ENCODE peak calls at places on chromosomes 13 and 19, in eight cellular contexts. K is nucleus accumbens; B is RPMI8226; M is stimulated activated naive B cell treated with anti-CD40 and anti-IgM and Interleukin-4, amounts not matched to agents 10 μg/mL and 1 μg/mL and 100 μg/mL, for 72 hours; H is mesothelial cell of epicardium; D is CD4-positive, alpha-beta T cell; G is chondrocyte; U is memory B cell. X is an unnamed sample.

GRCh38 chr19:4234862-4235201 is 5.5 kb downstream of the EBI3 start:
- DNase-seq in K (no peak), B (no peak), M (no peak), H (no peak), D (no peak), G (no peak), U (no peak), X (no peak)

GRCh38 chr19:2044709-2045500 is 6.1 kb downstream of the MKNK2 start:
- DNase-seq in K (no peak), B (no peak), M (no peak), H (no peak), D (no peak), G (no peak), U (peak), X (peak)

GRCh38 chr13:99546878-99547277 is 45.6 kb downstream of the TM9SF2 start:
- DNase-seq in K (no peak), B (no peak), M (no peak), H (no peak), D (no peak), G (no peak), U (no peak), X (no peak)

GRCh38 chr13:52780092-52780491 is 40.5 kb upstream of the CNMD start:
- DNase-seq in K (no peak), B (peak), M (no peak), H (no peak), D (no peak), G (no peak), U (no peak), X (no peak)

GRCh38 chr13:89279374-89279773 is 1608.2 kb downstream of the SLITRK5 start:
- DNase-seq in K (no peak), B (no peak), M (no peak), H (no peak), D (no peak), G (no peak), U (no peak), X (no peak)

GRCh38 chr19:50250450-50251136 is 47.2 kb downstream of the MYH14 start:
- DNase-seq in K (no peak), B (no peak), M (no peak), H (no peak), D (no peak), G (no peak), U (no peak), X (no peak)

GRCh38 chr13:48946163-48946562 is 29.5 kb upstream of the FNDC3A start:
- DNase-seq in K (no peak), B (no peak), M (no peak), H (no peak), D (no peak), G (no peak), U (no peak), X (no peak)

GRCh38 chr19:46350758-46351159 is 3.9 kb downstream of the PPP5C start:
- DNase-seq in K (no peak), B (peak), M (no peak), H (no peak), D (no peak), G (no peak), U (no peak), X (no peak)

GRCh38 chr13:25905411-25906010 is 146.3 kb downstream of the SHISA2 start:
- DNase-seq in K (no peak), B (no peak), M (no peak), H (no peak), D (no peak), G (peak), U (no peak), X (no peak)

GRCh38 chr13:113585828-113586355 is 1.3 kb downstream of the TFDP1 start:
- DNase-seq in K (no peak), B (peak), M (no peak), H (no peak), D (no peak), G (no peak), U (no peak), X (no peak)

GRCh38 chr19:54017266-54017665 is 25.8 kb downstream of the CACNG6 start:
- DNase-seq in K (no peak), B (peak), M (no peak), H (no peak), D (no peak), G (no peak), U (no peak), X (no peak)

X was measured in H9.